ENCODE peak calls at places on chromosomes 3 and 15, in nine cellular contexts. O is aorta; B is RWPE1; P is tibial nerve; Y is heart right ventricle; F is endodermal cell; Z is CD4-positive, alpha-beta T cell; K is CD8-positive, alpha-beta memory T cell; X is brain microvascular endothelial cell. A is an unnamed sample.
A peak's percentile ranks its signal among the peaks of the same experiment; 100 is the strongest.

GRCh38 chr15:56180851-56181250 is 62.8 kb downstream of the RFX7 start:
- DNase-seq in B (no peak), P (no peak), F (no peak), K (no peak), Z (no peak), X (no peak), Y (no peak), O (no peak), A (no peak)

GRCh38 chr15:89089316-89090230 is 1.3 kb downstream of the ABHD2 start:
- DNase-seq in B (no peak), Z (no peak), X (no peak), Y (no peak), O (no peak), P (no peak), F (no peak), K (no peak), A (no peak)

GRCh38 chr15:23038741-23039150 is 623 bp downstream of the TUBGCP5 start:
- DNase-seq in B (peak; percentile 69), O (no peak), Z (no peak), F (peak; percentile 46), Y (no peak), X (peak; percentile 29), K (no peak), P (no peak), A (no peak)

GRCh38 chr3:162865466-162865865 is 1368.9 kb downstream of the OTOL1 start:
- DNase-seq in K (no peak), P (no peak), O (no peak), Y (no peak), F (no peak), B (no peak), X (no peak), Z (no peak), A (no peak)

GRCh38 chr3:132867956-132868355 is 145.7 kb upstream of the NPHP3 start:
- DNase-seq in P (no peak), Y (no peak), F (no peak), Z (no peak), X (peak; percentile 17), B (no peak), K (no peak), O (no peak), A (no peak)

GRCh38 chr15:70054366-70054765 is 43.4 kb downstream of the TLE3 start:
- DNase-seq in B (no peak), Y (no peak), Z (no peak), F (no peak), P (no peak), K (no peak), X (no peak), O (no peak), A (no peak)

GRCh38 chr3:68256635-68257034 is 602.2 kb upstream of the SUCLG2 start:
- DNase-seq in K (no peak), O (no peak), Z (peak; percentile 3), B (no peak), X (no peak), Y (no peak), P (no peak), F (peak; percentile 74), A (no peak)

GRCh38 chr15:53354905-53355304 is 404.6 kb downstream of the WDR72 start:
- DNase-seq in B (no peak), X (no peak), K (no peak), F (no peak), O (no peak), Y (no peak), Z (no peak), P (no peak), A (no peak)

GRCh38 chr15:96340348-96340610 is 9.8 kb downstream of the NR2F2 start:
- DNase-seq in O (no peak), P (no peak), F (no peak), Z (no peak), X (no peak), K (no peak), Y (no peak), B (no peak), A (no peak)

GRCh38 chr3:15327941-15328340 is 4.4 kb downstream of the SH3BP5 start:
- DNase-seq in K (no peak), Y (peak; percentile 37), B (no peak), X (no peak), F (no peak), O (peak; percentile 58), P (no peak), Z (no peak), A (no peak)

GRCh38 chr15:98443483-98443882 is 204.9 kb upstream of the IGF1R start:
- DNase-seq in K (no peak), F (no peak), Y (no peak), B (no peak), X (no peak), O (no peak), P (no peak), Z (no peak), A (no peak)

GRCh38 chr3:79491029-79491634 is 276.7 kb downstream of the ROBO1 start:
- DNase-seq in Y (no peak), B (no peak), F (no peak), P (no peak), K (no peak), X (peak; percentile 17), O (no peak), Z (no peak), A (no peak)

GRCh38 chr15:90211009-90211408 is 9.9 kb downstream of the SEMA4B start:
- DNase-seq in Z (no peak), X (no peak), O (peak; percentile 35), K (no peak), P (no peak), F (no peak), B (no peak), Y (no peak), A (no peak)

DNA sequence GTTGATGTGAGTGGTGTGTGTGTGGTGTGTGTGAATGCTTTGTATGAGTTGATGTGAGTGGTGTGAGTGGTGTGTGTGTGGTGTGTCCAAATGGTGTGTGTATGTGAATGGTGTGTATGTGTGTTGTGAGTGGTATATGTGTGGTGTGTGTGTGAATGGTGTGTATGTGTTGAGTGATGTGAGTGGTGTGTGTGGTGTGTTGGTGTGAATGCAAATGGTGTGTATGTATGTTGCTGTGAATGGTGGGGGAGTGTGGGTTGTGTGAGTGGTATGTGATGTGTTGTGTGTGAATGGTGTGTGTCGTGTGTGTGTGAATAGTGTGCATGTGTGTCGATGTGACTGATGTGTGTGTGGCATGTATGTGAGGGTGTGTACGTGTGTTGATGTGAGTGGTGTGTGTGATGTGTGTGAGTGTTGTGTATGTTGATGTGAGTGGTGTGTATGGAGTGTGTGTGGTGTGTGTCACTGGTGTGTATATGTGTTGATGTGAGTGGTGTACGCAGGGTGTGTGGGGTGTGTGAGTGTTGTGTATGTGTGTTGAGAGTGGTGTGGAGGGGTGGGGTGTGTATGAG is 40.6 kb downstream of the ARNT2 start:
- DNase-seq in O (no peak), P (no peak), K (no peak), Z (no peak), X (no peak), B (no peak), F (no peak), Y (no peak), A (no peak)
- H3K27ac ChIP-seq in O (no peak overlapping the region), P (no peak overlapping the region), K (no peak overlapping the region), Z (no peak overlapping the region), X (no peak overlapping the region), B (no peak overlapping the region), F (no peak overlapping the region), Y (no peak overlapping the region), A (peak overlapping the region; percentile 84)

DNA sequence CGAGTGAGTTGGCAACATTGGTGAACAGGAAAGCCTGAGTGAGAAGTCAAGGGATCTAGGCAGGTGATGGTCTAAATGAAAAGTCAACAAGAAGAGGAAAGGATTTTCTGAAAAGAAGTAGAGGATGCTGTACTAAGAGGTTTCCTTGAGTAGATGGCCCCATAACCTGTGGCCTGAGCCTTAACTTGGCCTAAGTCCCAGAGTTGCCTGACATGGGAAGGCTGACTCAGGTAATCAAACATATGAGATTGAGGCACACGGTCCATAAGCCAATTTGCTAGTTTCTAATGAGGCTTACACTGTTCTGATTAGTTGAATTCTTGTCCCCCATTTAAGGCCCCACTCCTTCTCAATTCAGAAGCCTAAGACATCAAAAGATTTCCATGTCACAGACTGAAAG is 262.5 kb upstream of the LMCD1 start:
- DNase-seq in F (no peak), O (no peak), Y (no peak), K (no peak), Z (no peak), B (no peak), P (no peak), X (no peak), A (no peak)
- H3K27ac ChIP-seq in F (no peak overlapping the region), O (no peak overlapping the region), Y (no peak overlapping the region), K (no peak overlapping the region), Z (no peak overlapping the region), B (no peak overlapping the region), P (no peak overlapping the region), X (no peak overlapping the region), A (no peak overlapping the region)

GRCh38 chr3:108124337-108125150 is 33.7 kb upstream of the CD47 start:
- DNase-seq in F (peak; percentile 49), B (no peak), Y (no peak), Z (peak; percentile 39), P (no peak), K (peak; percentile 68), O (no peak), X (no peak), A (no peak)
- H3K27ac ChIP-seq in F (no peak overlapping the region), B (no peak overlapping the region), Y (peak overlapping the region; percentile 83), Z (peak overlapping the region; percentile 93), P (no peak overlapping the region), K (peak overlapping the region; percentile 75), O (no peak overlapping the region), X (no peak overlapping the region), A (peak overlapping the region; percentile 21)

GRCh38 chr15:99717129-99718024 is 15.9 kb downstream of the LYSMD4 start:
- DNase-seq in K (no peak), Y (peak; percentile 47), Z (no peak), O (peak; percentile 63), B (no peak), X (no peak), P (no peak), F (no peak), A (no peak)
- H3K27ac ChIP-seq in K (no peak overlapping the region), Y (peak overlapping the region; percentile 28), Z (no peak overlapping the region), O (no peak overlapping the region), B (no peak overlapping the region), X (no peak overlapping the region), P (no peak overlapping the region), F (no peak overlapping the region), A (no peak overlapping the region)